ENCODE peak calls at places on chromosome 7, in four cellular contexts. O is SK-N-SH, K is HCT116, A is HepG2. H is an unnamed sample.

GRCh38 chr7:150340875-150341262 is 560 bp downstream of the RARRES2 start:
- DNase-seq in O (no peak), A (no peak), K (no peak), H (no peak)

GRCh38 chr7:99392659-99393362 is 15.6 kb downstream of the PDAP1 start:
- DNase-seq in O (peak; percentile 95), A (no peak), K (no peak), H (no peak)

GRCh38 chr7:143047327-143047726 is 4.8 kb upstream of the OR6V1 start:
- DNase-seq in K (no peak), O (no peak), A (no peak), H (no peak)

GRCh38 chr7:89994483-89994882 is 159.8 kb upstream of the STEAP1 start:
- DNase-seq in O (no peak), A (no peak), K (no peak), H (no peak)

GRCh38 chr7:131040467-131040932 is 287.2 kb upstream of the MKLN1 start:
- DNase-seq in A (peak; percentile 57), K (peak; percentile 73), O (peak; percentile 80), H (no peak)

GRCh38 chr7:38222481-38223096 is 44.5 kb downstream of the STARD3NL start:
- DNase-seq in K (peak; percentile 34), O (peak; percentile 50), A (peak; percentile 51), H (peak; percentile 22)

GRCh38 chr7:33640732-33641131 is 264.6 kb upstream of the BMPER start:
- DNase-seq in A (no peak), K (no peak), O (no peak), H (no peak)

GRCh38 chr7:55185941-55186609 is 167.3 kb downstream of the EGFR start:
- DNase-seq in O (no peak), A (peak; percentile 78), K (peak; percentile 53), H (no peak)

GRCh38 chr7:84251183-84251845 is 56.7 kb upstream of the SEMA3A start:
- DNase-seq in K (no peak), A (no peak), O (no peak), H (no peak)

GRCh38 chr7:88791891-88792290 is 3.6 kb downstream of the TEX47 start:
- DNase-seq in K (no peak), A (no peak), O (no peak), H (no peak)

GRCh38 chr7:450741-451140 is 68.9 kb downstream of the PDGFA start:
- DNase-seq in K (no peak), A (no peak), O (no peak), H (no peak)

GRCh38 chr7:147578196-147578595 is 1012.4 kb upstream of the C7orf33 start:
- DNase-seq in O (no peak), A (no peak), K (no peak), H (no peak)

GRCh38 chr7:94848992-94849576 is 58.3 kb upstream of the PPP1R9A start:
- DNase-seq in O (no peak), K (no peak), A (no peak), H (no peak)

GRCh38 chr7:56110611-56111010 is 4.3 kb upstream of the CHCHD2 start:
- DNase-seq in K (no peak), A (no peak), O (no peak), H (no peak)

GRCh38 chr7:33109758-33110238 is 594 bp upstream of the RP9 start:
- DNase-seq in A (no peak), O (peak; percentile 53), K (no peak), H (no peak)

GRCh38 chr7:155660059-155660757 is 15.7 kb downstream of the RBM33 start:
- DNase-seq in O (no peak), A (no peak), K (no peak), H (no peak)

GRCh38 chr7:108181073-108181985 is 51.2 kb upstream of the LAMB4 start:
- DNase-seq in A (peak; percentile 43), K (peak; percentile 51), O (peak; percentile 57), H (peak; percentile 47)

GRCh38 chr7:128883622-128884549 is 21.2 kb downstream of the ATP6V1F start:
- DNase-seq in K (peak; percentile 58), O (peak; percentile 96), A (peak; percentile 44), H (peak; percentile 40)

GRCh38 chr7:137626469-137627067 is 220.2 kb downstream of the DGKI start:
- DNase-seq in O (peak; percentile 41), K (peak; percentile 31), A (peak; percentile 36), H (no peak)

GRCh38 chr7:128035712-128036111 is 4.5 kb upstream of the LRRC4 start:
- DNase-seq in O (peak; percentile 74), K (no peak), A (peak; percentile 21), H (no peak)

GRCh38 chr7:43071604-43072003 is 40.8 kb upstream of the HECW1 start:
- DNase-seq in K (peak; percentile 12), O (peak; percentile 19), A (no peak), H (no peak)

GRCh38 chr7:14092376-14092775 is 102.9 kb upstream of the ETV1 start:
- DNase-seq in O (no peak), K (no peak), A (no peak), H (no peak)

GRCh38 chr7:32762894-32763293 is 128.7 kb downstream of the KBTBD2 start:
- DNase-seq in O (no peak), K (no peak), A (no peak), H (no peak)

GRCh38 chr7:132451161-132451560 is 125.1 kb downstream of the PLXNA4 start:
- DNase-seq in A (no peak), O (no peak), K (no peak), H (no peak)

GRCh38 chr7:103075337-103075918 is 488 bp downstream of the ARMC10 start:
- DNase-seq in A (peak; percentile 50), K (no peak), O (peak; percentile 89), H (no peak)

GRCh38 chr7:101739757-101740398 is 77.5 kb upstream of the CUX1 start:
- DNase-seq in O (no peak), K (no peak), A (no peak), H (no peak)

GRCh38 chr7:23811540-23811939 is 101.5 kb downstream of the STK31 start:
- DNase-seq in O (no peak), K (peak; percentile 13), A (peak; percentile 10), H (no peak)

DNA sequence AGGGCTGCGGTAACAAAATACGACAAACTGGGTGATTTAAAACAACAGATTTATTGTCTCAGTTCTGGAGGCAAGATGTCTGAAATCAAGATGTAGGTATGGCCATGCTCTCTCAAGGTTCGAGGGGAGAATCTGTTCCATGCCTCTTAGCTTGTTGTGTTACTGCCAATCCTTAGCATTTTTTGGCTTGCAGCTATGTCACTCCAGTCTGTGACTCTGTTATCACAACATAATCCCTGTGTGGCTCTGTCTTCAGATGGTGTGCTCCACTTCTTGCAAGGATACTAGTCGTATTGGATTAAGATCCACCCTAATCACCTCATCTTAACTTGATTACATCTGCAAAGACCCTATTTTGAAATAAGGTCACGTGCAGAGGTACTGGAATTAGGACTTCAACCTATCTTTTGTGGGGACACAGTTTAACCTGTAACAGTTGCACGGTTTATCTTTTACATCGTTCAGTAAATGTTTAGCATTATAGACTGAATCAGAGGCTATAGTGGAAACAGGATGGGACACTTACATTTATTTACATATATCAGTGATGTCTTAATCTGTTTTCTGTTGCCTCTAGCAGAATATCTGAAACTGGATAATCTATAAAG is 3.1 kb downstream of the C1GALT1 start:
- DNase-seq in K (no peak), A (no peak), O (no peak), H (no peak)
- H3K9ac ChIP-seq in K (no peak overlapping the region), A (peak overlapping the region; percentile 92), O (no peak overlapping the region), H (no peak overlapping the region)

DNA sequence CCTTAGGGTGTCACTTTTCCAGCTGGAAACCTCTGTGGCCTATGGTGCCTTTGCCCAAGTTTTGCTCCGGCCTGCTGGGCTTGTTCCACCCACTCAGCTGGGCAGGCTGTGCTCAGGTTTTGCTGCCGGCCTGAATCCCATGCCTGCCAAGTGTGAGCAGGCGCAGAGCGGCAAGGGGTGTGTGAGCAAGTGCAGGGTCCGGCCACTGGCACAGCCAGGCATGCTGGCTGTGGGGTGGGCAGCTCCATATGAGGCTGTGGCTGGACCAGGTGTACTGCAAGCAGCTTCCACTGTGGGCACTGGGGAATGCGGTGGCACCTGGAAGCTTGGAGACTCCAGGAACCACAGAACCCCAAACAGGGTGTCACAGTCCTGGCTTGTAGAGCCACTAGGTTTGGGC is 92.1 kb downstream of the AUTS2 start:
- DNase-seq in O (no peak), A (no peak), K (no peak), H (no peak)
- TF ChIP-seq POLR2AphosphoS5 in O (no peak), A (no peak), K (no peak), H (no peak)

GRCh38 chr7:80918406-80918805 is 445 bp downstream of the SEMA3C start:
- DNase-seq in O (no peak), K (no peak), A (no peak), H (no peak)
- H3K9ac ChIP-seq in O (peak overlapping the region; percentile 74), K (peak overlapping the region; percentile 59), A (no peak overlapping the region), H (peak overlapping the region; percentile 76)

DNA sequence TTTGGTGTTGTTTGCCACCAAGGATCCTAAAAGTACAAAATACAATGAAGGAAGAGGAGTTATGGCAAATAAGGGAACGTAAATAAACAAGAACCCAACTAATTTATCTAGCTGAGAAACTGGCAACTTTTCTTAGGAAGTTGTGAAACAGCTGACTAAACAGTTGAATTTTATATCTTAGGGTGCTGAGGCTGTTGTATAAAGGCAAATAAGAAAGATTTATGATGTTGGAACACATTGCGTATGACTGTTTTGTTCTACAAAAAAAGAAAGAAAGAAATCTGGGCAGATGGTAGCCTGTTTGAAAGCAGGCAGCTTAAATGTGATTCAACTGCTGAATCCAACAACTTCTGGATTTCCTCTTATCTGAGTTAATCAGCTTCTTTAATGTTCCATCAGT is 214.5 kb downstream of the SNX13 start:
- DNase-seq in A (no peak), O (no peak), K (no peak), H (no peak)
- TF ChIP-seq POLR2AphosphoS5 in A (no peak), O (no peak), K (no peak), H (no peak)

GRCh38 chr7:36312064-36312914 is 77.4 kb upstream of the ANLN start:
- DNase-seq in O (no peak), K (no peak), A (peak; percentile 53), H (no peak)
- H3K9ac ChIP-seq in O (no peak overlapping the region), K (no peak overlapping the region), A (peak overlapping the region; percentile 67), H (no peak overlapping the region)

DNA sequence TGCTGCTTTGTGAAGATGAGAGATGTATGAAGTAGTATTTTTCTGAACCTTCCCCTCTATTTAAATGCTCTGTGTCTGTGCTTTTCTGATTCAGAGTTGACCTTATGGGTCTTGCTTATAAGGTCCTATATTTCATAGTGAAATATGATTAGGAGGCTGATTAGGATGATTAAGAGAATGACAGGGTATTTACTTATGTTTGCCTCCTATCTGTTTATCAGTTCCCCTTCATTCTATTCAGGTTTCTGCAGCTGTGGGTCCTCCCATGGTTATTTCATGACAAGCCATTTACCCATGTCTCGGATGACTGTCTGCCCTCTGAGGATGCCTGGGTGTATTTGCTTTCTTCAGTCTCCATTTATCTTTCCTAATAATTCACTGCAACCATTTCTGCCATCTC is 16.9 kb downstream of the RPA3 start:
- DNase-seq in K (no peak), A (no peak), O (peak; percentile 34), H (no peak)
- TF ChIP-seq POLR2AphosphoS5 in K (no peak), A (no peak), O (no peak), H (no peak)